ENCODE peak calls at places on chromosomes 6 and 20, in seven cellular contexts. R is hepatocyte; C is CD4-positive, CD25-positive, alpha-beta regulatory T cell; H is HCT116; E is stomach; J is uterus; B is left lung. F is an unnamed sample. For H3K9me3, the result is how much of the 10 kb centered on the place peaks cover.

GRCh38 chr6:46862381-46862780 is 59.4 kb downstream of the ADGRF5 start:
- DNase-seq in R (no peak), C (no peak), H (no peak), E (no peak), J (no peak), B (no peak), F (no peak)

GRCh38 chr6:26195924-26196845 is 109.0 kb downstream of the HFE start:
- DNase-seq in R (no peak), C (no peak), H (no peak), E (no peak), J (no peak), B (no peak), F (no peak)

GRCh38 chr6:788058-788457 is 95.1 kb upstream of the EXOC2 start:
- DNase-seq in R (no peak), C (no peak), H (no peak), E (no peak), J (no peak), B (no peak), F (no peak)

GRCh38 chr20:37801921-37802320 is 101.0 kb upstream of the VSTM2L start:
- DNase-seq in R (no peak), C (no peak), H (no peak), E (no peak), J (no peak), B (no peak), F (no peak)

GRCh38 chr20:14334306-14334930 is 3.0 kb downstream of the FLRT3 start:
- DNase-seq in R (peak), C (no peak), H (no peak), E (peak), J (peak), B (no peak), F (no peak)

GRCh38 chr6:134814076-134814709 is 135.7 kb downstream of the ALDH8A1 start:
- DNase-seq in R (no peak), C (no peak), H (no peak), E (no peak), J (no peak), B (no peak), F (no peak)

GRCh38 chr6:84842526-84843161 is 78.2 kb upstream of the TBX18 start:
- DNase-seq in R (peak), C (no peak), H (no peak), E (no peak), J (no peak), B (no peak), F (no peak)

GRCh38 chr6:49892280-49892679 is 25.9 kb upstream of the CRISP1 start:
- DNase-seq in R (no peak), C (no peak), H (no peak), E (no peak), J (no peak), B (no peak), F (no peak)

GRCh38 chr6:22332216-22332615 is 35.4 kb upstream of the PRL start:
- DNase-seq in R (no peak), C (no peak), H (no peak), E (no peak), J (no peak), B (no peak), F (no peak)

GRCh38 chr6:156912431-156912830 is 135.3 kb downstream of the ARID1B start:
- DNase-seq in R (no peak), C (no peak), H (no peak), E (no peak), J (no peak), B (no peak), F (no peak)

GRCh38 chr6:152828431-152828830 is 77.8 kb downstream of the VIP start:
- DNase-seq in R (no peak), C (no peak), H (no peak), E (no peak), J (no peak), B (no peak), F (no peak)

GRCh38 chr20:40687384-40688128 is 1.5 kb downstream of the MAFB start:
- DNase-seq in R (peak), C (no peak), H (no peak), E (peak), J (peak), B (peak), F (no peak)

GRCh38 chr6:148426317-148426977 is 83.8 kb downstream of the SASH1 start:
- DNase-seq in R (no peak), C (no peak), H (no peak), E (no peak), J (no peak), B (no peak), F (no peak)

DNA sequence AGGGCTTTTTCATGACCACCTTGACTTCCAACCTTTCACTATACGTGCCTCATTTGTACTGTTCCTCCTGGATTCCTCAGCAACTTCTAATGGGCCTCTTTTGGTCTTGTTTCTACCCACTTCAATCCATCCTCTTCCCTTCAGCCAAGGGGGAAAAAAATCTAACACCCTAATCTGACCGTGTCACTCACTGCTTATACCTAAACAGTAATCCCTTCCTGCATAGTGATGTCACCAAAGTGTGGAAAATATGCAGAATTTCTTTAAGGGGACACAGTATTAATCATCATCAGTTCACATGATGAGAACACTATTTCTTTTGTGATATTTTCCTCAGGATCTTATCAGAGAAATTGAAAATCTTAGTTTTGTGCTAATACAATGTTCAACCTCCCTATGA is 113.8 kb downstream of the PFDN4 start:
- DNase-seq in R (no peak), C (no peak), H (no peak), E (no peak), J (no peak), B (no peak), F (no peak)
- H3K9me3 ChIP-seq in R (under half), C (under half), H (under half), E (under half), J (under half), B (under half), F (under half)

GRCh38 chr20:59709636-59710035 is 105.3 kb downstream of the PHACTR3 start:
- DNase-seq in R (no peak), C (no peak), H (no peak), E (no peak), J (no peak), B (no peak), F (no peak)
- H3K9me3 ChIP-seq in R (under half), C (under half), H (under half), E (under half), J (under half), B (under half), F (under half)

DNA sequence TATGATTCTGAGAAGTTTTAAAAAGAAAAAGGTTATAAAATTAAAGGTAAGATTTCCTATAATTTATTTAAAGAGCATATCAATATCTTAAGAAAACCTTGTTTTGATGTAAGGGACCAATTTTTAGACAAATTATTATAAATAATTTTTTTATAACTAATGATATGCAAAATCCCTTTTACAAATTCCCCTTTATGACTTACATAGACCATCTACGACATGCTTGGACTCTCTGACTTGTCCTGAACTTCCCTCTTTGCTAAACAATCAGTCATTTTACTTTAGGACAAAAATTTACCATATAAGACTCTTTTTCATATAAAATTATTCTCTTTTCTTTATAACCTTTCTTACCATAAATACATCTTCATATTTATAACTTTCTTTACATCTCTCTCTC is 15.3 kb upstream of the ANGPT4 start:
- DNase-seq in R (no peak), C (no peak), H (peak), E (no peak), J (no peak), B (no peak), F (no peak)
- H3K9me3 ChIP-seq in R (under half), C (under half), H (under half), E (under half), J (under half), B (under half), F (under half)

DNA sequence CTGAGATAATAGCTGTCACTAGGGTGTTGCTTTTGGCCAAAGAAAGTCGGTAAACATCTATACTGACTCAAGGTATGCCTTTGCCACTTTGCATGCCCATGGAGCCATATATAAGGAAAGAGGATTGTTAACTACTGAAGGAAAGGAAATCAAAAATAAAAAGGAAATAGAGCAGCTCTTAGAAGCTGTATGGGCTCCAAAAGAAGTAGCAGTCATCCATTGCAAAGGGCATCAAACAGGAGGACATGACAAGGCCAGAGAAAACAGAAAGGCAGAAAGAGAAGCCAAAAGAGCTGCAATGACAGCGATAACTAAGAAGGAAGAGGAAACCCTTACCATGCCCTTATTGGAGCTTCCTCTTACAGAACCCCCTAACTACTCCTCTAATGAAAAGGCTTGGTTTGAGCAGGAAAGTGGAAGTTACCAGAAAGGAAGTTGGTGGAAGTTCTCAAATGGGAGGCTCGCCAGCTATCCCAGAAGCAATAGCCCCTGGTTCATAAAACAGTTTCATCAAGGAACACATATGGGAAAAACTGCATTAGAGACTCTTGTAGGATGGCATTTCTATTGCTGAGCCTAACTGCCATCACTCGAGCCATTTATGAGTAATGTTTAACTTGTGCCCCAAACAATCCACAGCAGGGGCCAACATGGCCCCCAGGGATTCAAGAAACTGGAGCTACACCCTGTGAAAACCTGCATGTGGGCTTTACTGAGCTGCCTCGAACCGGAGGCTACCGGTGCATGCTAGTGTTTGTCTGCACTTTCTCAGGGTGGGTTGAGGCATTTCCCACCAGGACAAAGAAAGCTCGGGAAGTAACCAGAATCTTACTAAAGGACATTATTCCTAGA is 7.0 kb downstream of the IL22RA2 start:
- DNase-seq in R (no peak), C (no peak), H (no peak), E (no peak), J (no peak), B (no peak), F (no peak)
- H3K9me3 ChIP-seq in R (under half), C (under half), H (under half), E (under half), J (under half), B (under half), F (under half)

GRCh38 chr20:46455729-46456128 is 49.3 kb upstream of the ELMO2 start:
- DNase-seq in R (no peak), C (no peak), H (no peak), E (no peak), J (no peak), B (no peak), F (no peak)

GRCh38 chr20:46458891-46459750 is 52.7 kb upstream of the ELMO2 start:
- DNase-seq in R (peak), C (no peak), H (no peak), E (peak), J (no peak), B (peak), F (no peak)

GRCh38 chr20:46461808-46462207 is 51.6 kb downstream of the ZNF334 start:
- DNase-seq in R (no peak), C (no peak), H (no peak), E (no peak), J (no peak), B (no peak), F (no peak)

DNA sequence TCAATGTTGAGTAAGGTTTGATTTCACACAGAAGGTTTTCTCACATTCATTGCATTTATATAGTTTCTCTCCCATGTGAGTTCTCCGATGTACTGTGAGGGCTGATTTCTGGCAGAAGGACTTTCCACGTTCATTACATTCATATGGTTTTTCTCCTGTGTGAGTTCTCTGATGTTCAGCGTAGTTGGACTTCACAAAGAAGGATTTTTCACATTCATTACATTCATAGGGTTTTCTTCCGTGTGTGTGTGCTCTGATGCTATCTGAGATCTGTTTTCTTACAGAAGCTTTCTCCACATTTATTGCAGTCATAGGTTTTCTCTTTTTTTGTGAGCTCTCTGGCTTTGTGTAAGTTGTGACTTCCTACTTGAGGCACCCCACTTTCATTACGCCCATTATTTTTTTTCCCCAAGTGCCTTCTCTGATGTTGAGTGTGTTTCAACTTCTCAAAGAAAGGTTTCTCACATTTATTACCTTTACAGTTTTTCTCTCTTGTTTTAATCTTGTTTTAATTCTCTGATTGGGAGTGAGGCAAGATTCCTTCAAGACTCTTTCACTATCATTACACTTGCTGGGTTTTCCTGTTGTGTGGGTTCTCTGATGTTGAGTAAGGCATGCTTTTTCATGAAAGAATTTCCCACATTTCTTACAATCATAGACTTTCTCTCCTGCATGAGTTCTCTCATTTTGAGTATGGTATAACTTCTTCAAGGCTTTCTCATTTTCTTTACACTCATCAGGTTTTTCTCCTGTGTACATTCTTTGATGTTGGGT is 50.0 kb upstream of the ELMO2 start:
- DNase-seq in R (no peak), C (no peak), H (no peak), E (no peak), J (no peak), B (no peak), F (no peak)
- H3K9me3 ChIP-seq in R (under half), C (under half), H (under half), E (under half), J (under half), B (under half), F (under half)

GRCh38 chr6:164990901-164991300 is 318.5 kb downstream of the C6orf118 start:
- DNase-seq in R (no peak), C (no peak), H (no peak), E (no peak), J (no peak), B (no peak), F (no peak)

GRCh38 chr6:164991573-164991972 is 317.8 kb downstream of the C6orf118 start:
- DNase-seq in R (no peak), C (no peak), H (no peak), E (no peak), J (no peak), B (no peak), F (no peak)
- H3K9me3 ChIP-seq in R (under half), C (under half), H (under half), E (under half), J (under half), B (under half), F (under half)

DNA sequence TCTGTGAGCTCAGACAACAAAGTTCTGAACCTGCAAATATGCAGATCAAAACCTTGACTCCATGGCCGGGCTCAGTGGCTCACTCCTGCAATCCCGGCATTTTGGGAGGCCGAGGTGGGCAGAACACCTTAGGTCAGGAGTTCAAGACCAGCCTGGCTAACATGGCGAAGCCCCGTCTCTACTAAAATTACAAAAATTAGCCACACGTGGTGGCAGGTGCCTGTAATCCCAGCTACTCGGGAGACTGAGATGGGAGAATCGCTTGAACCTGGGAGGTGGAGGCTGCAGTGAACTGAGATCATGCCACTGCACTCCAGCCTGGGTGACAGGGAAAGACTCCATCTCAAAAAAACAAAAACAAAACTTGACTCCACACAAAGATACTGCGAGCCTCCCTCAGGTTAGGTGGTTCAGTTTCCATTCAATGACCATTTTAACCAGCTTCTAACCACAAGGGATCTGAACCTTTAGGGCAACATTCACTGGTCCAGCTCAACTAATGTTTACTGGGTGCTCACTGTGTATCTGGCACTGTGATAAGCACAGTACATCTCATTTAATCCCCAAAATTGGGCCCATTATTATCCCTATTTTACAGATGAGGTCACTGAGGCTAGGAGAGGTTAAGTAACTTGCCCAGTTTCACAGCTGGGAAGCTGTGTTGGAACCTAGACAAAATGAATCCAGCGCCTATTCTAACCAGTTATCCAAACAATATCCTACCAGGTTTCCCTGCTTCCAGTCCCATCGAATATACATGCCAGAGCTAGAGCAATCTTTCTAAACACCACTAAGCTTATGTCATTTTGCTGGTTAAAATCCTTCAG is 1.8 kb downstream of the SNRPB start:
- DNase-seq in R (no peak), C (no peak), H (no peak), E (no peak), J (no peak), B (no peak), F (no peak)
- H3K9me3 ChIP-seq in R (under half), C (under half), H (under half), E (under half), J (under half), B (under half), F (under half)